ENCODE peak calls at places on chromosomes 13 and 19, in ten cellular contexts. K is H9, I is spleen, Q is ascending aorta, L is tibial artery, H is GM23248, D is cardiac muscle cell, W is PC-9, R is mammary epithelial cell, E is OCI-LY7. J is an unnamed sample. For H3K4me1, the result is how much of the 10 kb centered on the place peaks cover.

GRCh38 chr19:36436531-36436930 is 18.1 kb upstream of the ZFP82 start:
- DNase-seq in E (peak), K (no peak), W (no peak), R (peak), I (no peak), D (peak), L (no peak), H (peak), Q (no peak), J (peak)

GRCh38 chr13:76293346-76293745 is 592.9 kb downstream of the KCTD12 start:
- DNase-seq in W (no peak), E (no peak), Q (no peak), H (peak), D (no peak), R (peak), I (no peak), L (no peak), K (no peak), J (no peak)

GRCh38 chr19:48724796-48725753 is 5.5 kb upstream of the MAMSTR start:
- DNase-seq in W (peak), D (peak), K (peak), H (peak), L (no peak), I (no peak), Q (peak), R (peak), E (peak), J (peak)

GRCh38 chr19:3740431-3740830 is 21.1 kb downstream of the APBA3 start:
- DNase-seq in L (no peak), R (no peak), W (no peak), H (no peak), I (no peak), Q (no peak), K (no peak), D (no peak), E (no peak), J (no peak)

GRCh38 chr19:45069056-45069455 is 7.2 kb downstream of the ZNF296 start:
- DNase-seq in L (no peak), Q (no peak), D (no peak), R (peak), K (peak), I (no peak), E (no peak), H (peak), W (peak), J (peak)

GRCh38 chr19:11563530-11563929 is 4.5 kb upstream of the ELOF1 start:
- DNase-seq in K (no peak), L (no peak), I (no peak), Q (no peak), H (no peak), W (no peak), D (no peak), R (no peak), E (no peak), J (no peak)

GRCh38 chr19:33740811-33741396 is 55.8 kb upstream of the KCTD15 start:
- DNase-seq in D (peak), Q (no peak), K (peak), W (peak), E (peak), R (peak), L (no peak), H (peak), I (no peak), J (peak)

GRCh38 chr13:111791131-111791530 is 275.8 kb upstream of the SOX1 start:
- DNase-seq in D (no peak), H (no peak), Q (no peak), R (no peak), L (no peak), K (no peak), W (no peak), E (no peak), I (no peak), J (no peak)

GRCh38 chr13:98447881-98448641 is 128.8 kb downstream of the STK24 start:
- DNase-seq in W (no peak), H (peak), E (peak), D (peak), Q (no peak), R (no peak), L (no peak), I (no peak), K (peak), J (peak)

GRCh38 chr19:3389876-3390361 is 23.5 kb downstream of the NFIC start:
- DNase-seq in R (no peak), D (peak), L (no peak), W (peak), K (peak), I (no peak), E (no peak), H (peak), Q (no peak), J (no peak)

GRCh38 chr13:99983401-99984133 is 2.0 kb downstream of the ZIC2 start:
- DNase-seq in R (no peak), W (no peak), D (peak), K (peak), E (no peak), Q (no peak), H (peak), L (no peak), I (no peak), J (no peak)

GRCh38 chr13:47134939-47135489 is 238.2 kb upstream of the HTR2A start:
- DNase-seq in R (no peak), W (no peak), K (no peak), Q (no peak), I (no peak), L (no peak), D (no peak), H (no peak), E (no peak), J (no peak)

GRCh38 chr13:33331962-33332361 is 46.4 kb upstream of the STARD13 start:
- DNase-seq in H (no peak), I (no peak), Q (no peak), E (no peak), D (no peak), L (no peak), R (no peak), W (no peak), K (no peak), J (no peak)

GRCh38 chr13:94431569-94431968 is 47.9 kb downstream of the DCT start:
- DNase-seq in L (no peak), R (no peak), D (no peak), W (no peak), H (peak), E (no peak), Q (no peak), I (no peak), K (no peak), J (no peak)

GRCh38 chr19:53903055-53903680 is 5.9 kb upstream of the CACNG7 start:
- DNase-seq in Q (no peak), H (peak), K (peak), D (peak), E (peak), L (no peak), I (no peak), W (peak), R (peak), J (peak)

GRCh38 chr19:28956421-28956820 is 256.5 kb downstream of the UQCRFS1 start:
- DNase-seq in E (no peak), L (no peak), W (no peak), D (no peak), R (no peak), I (no peak), Q (no peak), H (no peak), K (no peak), J (no peak)

GRCh38 chr19:33795370-33796163 is 1.1 kb upstream of the KCTD15 start:
- DNase-seq in E (peak), W (peak), Q (peak), K (peak), H (peak), I (peak), L (peak), R (peak), D (peak), J (no peak)

GRCh38 chr19:33758541-33759013 is 38.1 kb upstream of the KCTD15 start:
- DNase-seq in R (peak), W (no peak), E (no peak), D (peak), K (no peak), H (no peak), L (no peak), Q (no peak), I (no peak), J (no peak)

GRCh38 chr19:8567522-8568172 is 9.6 kb downstream of the MYO1F start:
- DNase-seq in D (no peak), E (no peak), I (peak), K (no peak), W (no peak), Q (no peak), R (no peak), L (no peak), H (no peak), J (no peak)

GRCh38 chr19:33055718-33056117 is 9.0 kb downstream of the RHPN2 start:
- DNase-seq in I (no peak), W (no peak), Q (no peak), E (no peak), R (no peak), D (no peak), H (peak), K (no peak), L (no peak), J (no peak)

GRCh38 chr19:50514346-50515167 is 844 bp upstream of the ASPDH start:
- DNase-seq in K (no peak), H (no peak), D (peak), L (no peak), Q (no peak), I (peak), E (no peak), W (no peak), R (no peak), J (no peak)

GRCh38 chr19:3665681-3666544 is 34.4 kb downstream of the PIP5K1C start:
- DNase-seq in Q (no peak), I (peak), D (peak), H (peak), K (peak), W (peak), L (peak), E (peak), R (peak), J (peak)

GRCh38 chr19:5141278-5141925 is 172.5 kb downstream of the KDM4B start:
- DNase-seq in D (no peak), Q (no peak), H (peak), R (peak), K (no peak), E (no peak), L (no peak), W (no peak), I (peak), J (no peak)

GRCh38 chr13:37747071-37747612 is 122.4 kb downstream of the TRPC4 start:
- DNase-seq in Q (no peak), E (no peak), I (no peak), W (peak), D (no peak), L (no peak), H (peak), R (peak), K (no peak), J (no peak)

GRCh38 chr19:2495651-2496316 is 19.9 kb downstream of the GADD45B start:
- DNase-seq in E (no peak), Q (peak), K (no peak), H (peak), W (peak), D (peak), L (peak), R (no peak), I (no peak), J (peak)

GRCh38 chr19:46412034-46412982 is 1.1 kb downstream of the CCDC8 start:
- DNase-seq in L (no peak), H (peak), E (no peak), K (peak), Q (no peak), W (no peak), D (peak), I (no peak), R (no peak), J (no peak)

GRCh38 chr19:5580116-5580515 is 12.4 kb upstream of the TINCR start:
- DNase-seq in I (no peak), E (no peak), H (no peak), L (no peak), K (no peak), W (no peak), Q (no peak), R (no peak), D (no peak), J (no peak)

GRCh38 chr13:33676700-33677048 is 141.3 kb upstream of the RFC3 start:
- DNase-seq in D (peak), I (no peak), W (no peak), L (no peak), H (peak), E (peak), R (peak), K (no peak), Q (peak), J (peak)

GRCh38 chr13:109680930-109681329 is 105.5 kb downstream of the IRS2 start:
- DNase-seq in W (no peak), R (no peak), H (no peak), Q (no peak), E (no peak), I (no peak), L (no peak), K (no peak), D (no peak), J (no peak)

GRCh38 chr13:97179501-97179900 is 42.6 kb upstream of the MBNL2 start:
- DNase-seq in D (no peak), I (no peak), H (no peak), R (no peak), Q (no peak), E (no peak), W (peak), L (no peak), K (no peak), J (no peak)

GRCh38 chr19:52140077-52140710 is 456 bp upstream of the ZNF616 start:
- DNase-seq in D (no peak), Q (no peak), R (no peak), W (no peak), K (no peak), H (peak), L (no peak), I (no peak), E (no peak), J (no peak)

GRCh38 chr19:29724741-29725140 is 9.7 kb upstream of the C19orf12 start:
- DNase-seq in D (no peak), W (no peak), R (no peak), H (no peak), I (no peak), L (no peak), E (no peak), K (no peak), Q (no peak), J (no peak)

GRCh38 chr19:38717855-38718254 is 26.4 kb downstream of the CAPN12 start:
- DNase-seq in Q (no peak), E (no peak), R (no peak), L (no peak), I (no peak), W (no peak), K (no peak), D (no peak), H (no peak), J (no peak)

GRCh38 chr19:38720559-38721236 is 23.6 kb downstream of the CAPN12 start:
- DNase-seq in L (no peak), I (no peak), K (no peak), H (no peak), R (no peak), Q (no peak), E (no peak), D (no peak), W (no peak), J (no peak)

GRCh38 chr19:38717051-38717450 is 27.2 kb downstream of the CAPN12 start:
- DNase-seq in H (no peak), I (no peak), D (no peak), E (no peak), K (no peak), Q (no peak), W (no peak), R (no peak), L (no peak), J (no peak)

GRCh38 chr19:38719761-38720558 is 24.3 kb downstream of the CAPN12 start:
- DNase-seq in H (no peak), E (no peak), K (no peak), R (no peak), I (no peak), W (peak), D (no peak), Q (no peak), L (no peak), J (no peak)

GRCh38 chr19:38718747-38719543 is 25.3 kb downstream of the CAPN12 start:
- DNase-seq in L (peak), R (peak), D (peak), K (peak), H (peak), W (peak), E (no peak), Q (peak), I (no peak), J (no peak)
- H3K4me1 ChIP-seq in L (half or more), R (under half), D (under half), K (under half), H (under half), W (under half), E (under half), Q (under half), I (under half), J (under half)

GRCh38 chr13:50309872-50310594 is 294.8 kb downstream of the KCNRG start:
- DNase-seq in D (no peak), I (no peak), H (no peak), R (no peak), K (peak), L (no peak), Q (no peak), E (no peak), W (no peak), J (no peak)

GRCh38 chr13:50309200-50309848 is 294.1 kb downstream of the KCNRG start:
- DNase-seq in H (no peak), L (no peak), W (no peak), R (no peak), I (no peak), Q (no peak), D (no peak), K (no peak), E (no peak), J (no peak)

GRCh38 chr13:50306096-50306495 is 290.9 kb downstream of the KCNRG start:
- DNase-seq in Q (no peak), H (no peak), R (no peak), K (no peak), W (no peak), D (no peak), I (no peak), E (no peak), L (no peak), J (no peak)

DNA sequence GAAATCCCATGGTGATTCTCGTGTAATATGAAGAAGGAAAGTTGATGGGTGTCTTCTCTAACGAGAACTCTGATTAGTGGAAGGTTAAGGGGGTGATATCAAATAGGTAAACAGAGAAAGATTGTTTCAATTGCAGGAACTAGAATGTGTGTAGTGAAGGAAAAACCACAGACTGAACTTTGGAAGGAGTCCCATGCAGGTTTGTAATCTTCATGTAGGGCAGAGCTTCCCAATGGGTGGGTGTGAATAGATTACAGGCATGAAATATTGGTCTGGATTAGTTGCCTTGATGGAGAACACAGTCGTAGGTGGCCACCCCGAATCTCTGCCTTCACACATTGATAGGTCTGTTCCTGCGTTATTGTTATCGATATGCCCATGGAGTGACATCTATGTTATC is 295.5 kb downstream of the KCNRG start:
- DNase-seq in I (no peak), R (no peak), E (no peak), K (no peak), Q (no peak), W (no peak), D (no peak), L (no peak), H (no peak), J (no peak)
- H3K4me1 ChIP-seq in I (under half), R (under half), E (under half), K (under half), Q (under half), W (under half), D (under half), L (under half), H (under half), J (under half)

DNA sequence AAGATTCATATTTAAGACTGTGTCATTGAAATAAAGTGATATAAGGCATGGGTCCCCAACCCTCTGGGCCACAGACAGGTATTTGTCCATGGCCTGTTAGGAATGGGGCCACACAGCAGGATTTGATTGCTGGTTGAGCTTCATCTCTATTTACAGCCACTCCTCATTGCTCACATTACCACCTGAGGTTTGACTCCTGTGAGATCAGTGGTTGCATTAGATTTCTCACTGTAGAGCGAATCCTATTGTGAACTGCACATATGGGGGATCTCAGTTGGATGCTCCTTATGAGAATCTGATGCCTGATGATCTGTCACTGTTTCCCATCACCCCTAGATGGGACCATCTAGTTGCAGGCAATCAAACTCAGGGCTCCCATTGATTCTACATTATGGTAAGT is 132.1 kb downstream of the PCDH17 start:
- DNase-seq in D (no peak), E (no peak), I (no peak), W (no peak), H (no peak), L (no peak), K (no peak), R (no peak), Q (no peak), J (no peak)
- H3K4me1 ChIP-seq in D (under half), E (under half), I (under half), W (under half), H (under half), L (under half), K (under half), R (under half), Q (under half), J (under half)

DNA sequence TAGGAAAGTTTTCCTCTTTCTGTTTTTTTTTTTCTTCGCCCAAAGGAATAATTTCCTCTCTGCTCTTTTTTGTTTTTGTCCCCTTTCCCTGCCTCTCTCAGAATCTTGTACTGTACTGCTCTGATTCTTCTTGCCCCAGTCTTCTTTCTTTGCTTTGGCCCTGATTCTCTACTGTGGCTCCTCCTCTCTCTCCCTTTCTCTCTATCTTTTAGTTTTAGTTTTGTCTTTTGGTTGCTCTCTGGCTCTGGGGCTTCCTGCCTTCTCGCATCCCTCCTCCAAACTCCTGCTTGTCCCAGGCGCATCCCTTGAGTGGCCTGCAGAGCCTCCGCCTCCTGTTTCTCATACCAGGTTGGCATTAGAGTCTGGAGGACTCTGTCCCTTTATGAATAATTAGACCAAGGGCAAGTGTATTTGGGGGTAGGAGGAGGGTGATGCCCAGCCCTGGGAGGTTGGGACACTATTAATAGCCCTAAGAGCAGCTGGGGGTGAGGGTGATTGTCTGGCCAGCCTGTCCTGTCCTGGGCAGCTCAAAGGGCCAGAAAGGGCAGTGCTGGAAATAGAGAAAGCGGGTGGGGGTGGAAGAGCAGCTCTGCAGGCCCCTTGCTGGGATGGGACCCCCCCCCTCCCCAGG is 39.1 kb downstream of the LYL1 start:
- DNase-seq in L (peak), E (no peak), H (no peak), I (no peak), D (no peak), K (no peak), R (no peak), Q (peak), W (no peak), J (no peak)
- H3K4me1 ChIP-seq in L (half or more), E (under half), H (under half), I (under half), D (under half), K (under half), R (under half), Q (half or more), W (under half), J (under half)

GRCh38 chr19:18493440-18494266 is 28.2 kb downstream of the ELL start:
- DNase-seq in L (no peak), H (no peak), D (no peak), W (no peak), I (peak), R (no peak), E (no peak), Q (no peak), K (no peak), J (no peak)
- H3K4me1 ChIP-seq in L (under half), H (under half), D (under half), W (under half), I (half or more), R (under half), E (under half), Q (under half), K (under half), J (under half)

GRCh38 chr19:12787458-12787857 is 3.8 kb upstream of the JUNB start:
- DNase-seq in K (no peak), I (no peak), D (no peak), R (no peak), H (no peak), L (no peak), Q (no peak), E (no peak), W (no peak), J (no peak)
- H3K4me1 ChIP-seq in K (under half), I (half or more), D (under half), R (half or more), H (under half), L (half or more), Q (half or more), E (half or more), W (half or more), J (half or more)

J was measured in Karpas-422.